ENCODE peak calls at places on chromosomes 13 and 19, in six cellular contexts. U is endothelial cell, Y is NB4, A is IMR-90, E is colonic mucosa, F is B cell. V is an unnamed sample.
A peak's percentile ranks its signal among the peaks of the same experiment; 100 is the strongest.

GRCh38 chr19:33771308-33772101 is 25.2 kb upstream of the KCTD15 start:
- DNase-seq in U (peak; percentile 90), Y (peak; percentile 65), A (peak; percentile 41), E (peak; percentile 75), F (peak; percentile 51), V (peak; percentile 88)

GRCh38 chr13:30371649-30372265 is 50.5 kb upstream of the UBE2L5 start:
- DNase-seq in U (no peak), Y (peak; percentile 100), A (peak; percentile 82), E (peak; percentile 80), F (peak; percentile 96), V (peak; percentile 20)

GRCh38 chr19:33193269-33193863 is 764 bp upstream of the LRP3 start:
- DNase-seq in U (no peak), Y (no peak), A (no peak), E (no peak), F (no peak), V (no peak)

GRCh38 chr13:70523622-70524021 is 415.4 kb upstream of the KLHL1 start:
- DNase-seq in U (no peak), Y (no peak), A (no peak), E (no peak), F (no peak), V (no peak)

GRCh38 chr13:97434417-97435296 is 688 bp downstream of the RAP2A start:
- DNase-seq in U (peak; percentile 43), Y (peak; percentile 62), A (peak; percentile 20), E (peak; percentile 46), F (peak; percentile 51), V (peak; percentile 0)

GRCh38 chr19:13132471-13133166 is 14.6 kb downstream of the NACC1 start:
- DNase-seq in U (no peak), Y (peak; percentile 76), A (peak; percentile 79), E (no peak), F (no peak), V (no peak)

GRCh38 chr13:105030851-105031250 is 1504.6 kb downstream of the EFNB2 start:
- DNase-seq in U (no peak), Y (no peak), A (no peak), E (no peak), F (no peak), V (no peak)

GRCh38 chr13:44713793-44714469 is 137.8 kb upstream of the TSC22D1 start:
- DNase-seq in U (no peak), Y (no peak), A (peak; percentile 94), E (no peak), F (no peak), V (peak; percentile 43)

GRCh38 chr13:30880756-30881155 is 25.3 kb upstream of the MEDAG start:
- DNase-seq in U (no peak), Y (no peak), A (peak; percentile 97), E (no peak), F (no peak), V (no peak)

GRCh38 chr19:1057185-1057857 is 9.6 kb upstream of the ARHGAP45 start:
- DNase-seq in U (no peak), Y (peak; percentile 46), A (peak; percentile 67), E (no peak), F (no peak), V (peak; percentile 42)

GRCh38 chr13:67184247-67184646 is 45.9 kb downstream of the PCDH9 start:
- DNase-seq in U (no peak), Y (no peak), A (no peak), E (no peak), F (no peak), V (no peak)

GRCh38 chr13:98773053-98773452 is 20.6 kb upstream of the SLC15A1 start:
- DNase-seq in U (no peak), Y (no peak), A (no peak), E (no peak), F (no peak), V (no peak)

GRCh38 chr19:41297628-41298326 is 12.2 kb upstream of the CCDC97 start:
- DNase-seq in U (no peak), Y (no peak), A (no peak), E (no peak), F (peak; percentile 84), V (no peak)

GRCh38 chr13:113978741-113979481 is 5.0 kb upstream of the C13orf46 start:
- DNase-seq in U (no peak), Y (no peak), A (no peak), E (no peak), F (no peak), V (no peak)

GRCh38 chr19:49710372-49710951 is 19.5 kb downstream of the CPT1C start:
- DNase-seq in U (no peak), Y (no peak), A (peak; percentile 84), E (no peak), F (no peak), V (no peak)

GRCh38 chr19:47324502-47324901 is 7.5 kb upstream of the C5AR2 start:
- DNase-seq in U (no peak), Y (peak; percentile 92), A (no peak), E (no peak), F (no peak), V (no peak)

GRCh38 chr19:41189425-41190065 is 3.5 kb upstream of the CYP2S1 start:
- DNase-seq in U (no peak), Y (no peak), A (no peak), E (no peak), F (no peak), V (no peak)

GRCh38 chr19:31290926-31291590 is 58.2 kb downstream of the TSHZ3 start:
- DNase-seq in U (no peak), Y (no peak), A (peak; percentile 28), E (no peak), F (no peak), V (no peak)

GRCh38 chr19:13298565-13299481 is 148.6 kb downstream of the IER2 start:
- DNase-seq in U (no peak), Y (no peak), A (no peak), E (no peak), F (no peak), V (no peak)

GRCh38 chr13:114108894-114109293 is 23.5 kb downstream of the RASA3 start:
- DNase-seq in U (no peak), Y (no peak), A (no peak), E (no peak), F (no peak), V (no peak)

GRCh38 chr13:42114278-42114677 is 65.8 kb downstream of the DGKH start:
- DNase-seq in U (no peak), Y (no peak), A (no peak), E (no peak), F (no peak), V (no peak)

GRCh38 chr19:7670150-7670784 is 1.4 kb downstream of the RETN start:
- DNase-seq in U (no peak), Y (peak; percentile 89), A (no peak), E (no peak), F (no peak), V (no peak)

GRCh38 chr13:111993701-111994100 is 73.2 kb upstream of the SOX1 start:
- DNase-seq in U (no peak), Y (no peak), A (no peak), E (no peak), F (no peak), V (no peak)

GRCh38 chr19:5665781-5666513 is 14.4 kb downstream of the MICOS13 start:
- DNase-seq in U (no peak), Y (no peak), A (peak; percentile 84), E (no peak), F (no peak), V (no peak)

GRCh38 chr19:49744946-49745381 is 18.1 kb downstream of the TSKS start:
- DNase-seq in U (no peak), Y (no peak), A (no peak), E (no peak), F (no peak), V (no peak)

GRCh38 chr19:58558066-58558622 is at the start of gene UBE2M:
- DNase-seq in U (no peak), Y (peak; percentile 68), A (no peak), E (peak; percentile 59), F (peak; percentile 67), V (no peak)

GRCh38 chr13:34933349-34933748 is 8.7 kb upstream of the NBEA start:
- DNase-seq in U (no peak), Y (no peak), A (no peak), E (no peak), F (no peak), V (no peak)

GRCh38 chr19:15264061-15264932 is 32.0 kb upstream of the EPHX3 start:
- DNase-seq in U (peak; percentile 91), Y (peak; percentile 73), A (peak; percentile 65), E (peak; percentile 77), F (peak; percentile 69), V (peak; percentile 57)

GRCh38 chr19:4474504-4475136 is 2.5 kb downstream of the HDGFL2 start:
- DNase-seq in U (peak; percentile 66), Y (no peak), A (peak; percentile 68), E (no peak), F (no peak), V (no peak)

GRCh38 chr13:33004454-33004853 is 11.8 kb upstream of the KL start:
- DNase-seq in U (peak; percentile 39), Y (no peak), A (no peak), E (no peak), F (no peak), V (no peak)

GRCh38 chr13:24270639-24271131 is 38.7 kb upstream of the C1QTNF9 start:
- DNase-seq in U (no peak), Y (peak; percentile 68), A (peak; percentile 47), E (peak; percentile 75), F (peak; percentile 69), V (peak; percentile 31)
- TF ChIP-seq CTCF in U (no peak), Y (no peak), A (no peak), E (no peak), F (peak; percentile 13), V (no peak)

GRCh38 chr13:49606747-49607648 is 21.3 kb upstream of the ARL11 start:
- DNase-seq in U (peak; percentile 70), Y (peak; percentile 90), A (peak; percentile 88), E (peak; percentile 88), F (peak; percentile 89), V (peak; percentile 73)
- TF ChIP-seq CTCF in U (no peak), Y (peak; percentile 84), A (peak; percentile 91), E (peak; percentile 66), F (peak; percentile 84), V (peak; percentile 48)

GRCh38 chr19:37226248-37226647 is 8.2 kb downstream of the ZNF383 start:
- DNase-seq in U (no peak), Y (no peak), A (no peak), E (no peak), F (no peak), V (no peak)

GRCh38 chr19:37227996-37228395 is 10.0 kb downstream of the ZNF383 start:
- DNase-seq in U (peak; percentile 30), Y (peak; percentile 30), A (no peak), E (no peak), F (peak; percentile 42), V (no peak)
- TF ChIP-seq CTCF in U (peak; percentile 68), Y (peak; percentile 55), A (peak; percentile 37), E (peak; percentile 20), F (peak; percentile 51), V (peak; percentile 49)

GRCh38 chr19:19672816-19673215 is 4.2 kb downstream of the ZNF101 start:
- DNase-seq in U (no peak), Y (no peak), A (no peak), E (no peak), F (no peak), V (no peak)

GRCh38 chr19:19663292-19664120 is at the start of gene ATP13A1:
- DNase-seq in U (peak; percentile 87), Y (peak; percentile 97), A (peak; percentile 97), E (peak; percentile 95), F (peak; percentile 99), V (peak; percentile 86)

GRCh38 chr19:19662866-19663291 is 597 bp downstream of the ATP13A1 start:
- DNase-seq in U (peak; percentile 37), Y (peak; percentile 74), A (peak; percentile 4), E (peak; percentile 72), F (no peak), V (no peak)

GRCh38 chr19:19670070-19670551 is 1.5 kb downstream of the ZNF101 start:
- DNase-seq in U (no peak), Y (no peak), A (no peak), E (peak; percentile 17), F (no peak), V (no peak)

GRCh38 chr19:19668230-19669012 is at the start of gene ZNF101:
- DNase-seq in U (peak; percentile 91), Y (peak; percentile 97), A (peak; percentile 85), E (peak; percentile 96), F (peak; percentile 95), V (peak; percentile 89)
- TF ChIP-seq CTCF in U (no peak), Y (no peak), A (no peak), E (no peak), F (no peak), V (no peak)